ENCODE peak calls at places on chromosomes 4 and X, in four cellular contexts. T is tibial artery, H is mammary epithelial cell, D is aorta. N is an unnamed sample.
A peak's percentile ranks its signal among the peaks of the same experiment; 100 is the strongest.

GRCh38 chrX:119870626-119871131 is 854 bp downstream of the RNF113A start:
- DNase-seq in T (no peak), D (no peak), H (peak; percentile 3), N (no peak)

GRCh38 chrX:69280956-69281355 is 115.7 kb upstream of the PJA1 start:
- DNase-seq in D (no peak), H (no peak), T (no peak), N (no peak)

GRCh38 chr4:150875367-150875766 is 139.7 kb downstream of the LRBA start:
- DNase-seq in D (no peak), T (no peak), H (no peak), N (no peak)

GRCh38 chr4:172042714-172043114 is 229.5 kb downstream of the GALNTL6 start:
- DNase-seq in D (no peak), H (peak; percentile 16), T (no peak), N (no peak)

GRCh38 chrX:118975831-118976598 is 1.6 kb downstream of the LONRF3 start:
- DNase-seq in T (peak; percentile 94), H (no peak), D (peak; percentile 85), N (no peak)

GRCh38 chr4:3436798-3437581 is 4.8 kb upstream of the HGFAC start:
- DNase-seq in H (peak; percentile 93), T (peak; percentile 82), D (peak; percentile 74), N (no peak)

GRCh38 chr4:124641715-124642380 is 70.7 kb downstream of the ANKRD50 start:
- DNase-seq in H (peak; percentile 89), D (peak; percentile 49), T (no peak), N (no peak)

GRCh38 chrX:151791961-151792360 is 57.4 kb downstream of the CNGA2 start:
- DNase-seq in T (no peak), D (no peak), H (no peak), N (no peak)

GRCh38 chrX:153719238-153719637 is 4.9 kb downstream of the BCAP31 start:
- DNase-seq in H (peak; percentile 64), D (no peak), T (no peak), N (no peak)

GRCh38 chrX:21374994-21375794 is 976 bp downstream of the CNKSR2 start:
- DNase-seq in T (peak; percentile 59), H (no peak), D (no peak), N (no peak)

GRCh38 chr4:148061795-148062194 is 329.9 kb downstream of the ARHGAP10 start:
- DNase-seq in H (no peak), D (no peak), T (no peak), N (no peak)

GRCh38 chrX:123860983-123861382 is 1.1 kb downstream of the XIAP start:
- DNase-seq in T (no peak), H (peak; percentile 7), D (no peak), N (no peak)

GRCh38 chrX:69152398-69152797 is 12.9 kb downstream of the PJA1 start:
- DNase-seq in H (peak; percentile 17), T (no peak), D (peak; percentile 68), N (no peak)

GRCh38 chrX:130877892-130878321 is 25.1 kb downstream of the ENOX2 start:
- DNase-seq in T (no peak), D (no peak), H (no peak), N (no peak)

GRCh38 chrX:386239-386767 is 404 bp downstream of the PPP2R3B start:
- DNase-seq in T (no peak), D (peak; percentile 49), H (no peak), N (no peak)

GRCh38 chr4:25443851-25444250 is 66.8 kb downstream of the ANAPC4 start:
- DNase-seq in D (no peak), H (no peak), T (no peak), N (no peak)

GRCh38 chrX:40158036-40158706 is 60.4 kb upstream of the BCOR start:
- DNase-seq in D (peak; percentile 45), H (no peak), T (no peak), N (no peak)

GRCh38 chr4:151105454-151106032 is 6.1 kb downstream of the RPS3A start:
- DNase-seq in D (no peak), H (no peak), T (no peak), N (no peak)

GRCh38 chrX:72308566-72309296 is 3.0 kb upstream of the CITED1 start:
- DNase-seq in T (peak; percentile 64), D (peak; percentile 69), H (peak; percentile 57), N (peak; percentile 72)

GRCh38 chr4:186999676-187000075 is 276.0 kb upstream of the FAT1 start:
- DNase-seq in H (no peak), T (no peak), D (no peak), N (no peak)

GRCh38 chr4:158020175-158020574 is 152.7 kb downstream of the GASK1B start:
- DNase-seq in D (no peak), T (peak; percentile 67), H (peak; percentile 82), N (no peak)

GRCh38 chr4:11675051-11675800 is 246.5 kb upstream of the HS3ST1 start:
- DNase-seq in H (no peak), T (no peak), D (no peak), N (no peak)

GRCh38 chrX:82912401-82912800 is 595.7 kb upstream of the POU3F4 start:
- DNase-seq in T (no peak), D (no peak), H (no peak), N (no peak)

GRCh38 chr4:151948351-151949016 is 187.7 kb upstream of the GATB start:
- DNase-seq in T (no peak), D (no peak), H (peak; percentile 83), N (no peak)

GRCh38 chrX:101287402-101287801 is 3.7 kb downstream of the TAF7L start:
- DNase-seq in H (peak; percentile 25), D (no peak), T (no peak), N (peak; percentile 20)

GRCh38 chr4:78556655-78557054 is 5.1 kb downstream of the ANXA3 start:
- DNase-seq in H (peak; percentile 55), D (no peak), T (no peak), N (no peak)

GRCh38 chr4:58225460-58225859 is 1115.3 kb upstream of the IGFBP7 start:
- DNase-seq in H (no peak), D (no peak), T (no peak), N (no peak)

GRCh38 chr4:56786955-56787354 is 34.5 kb downstream of the SPINK2 start:
- DNase-seq in T (no peak), D (no peak), H (peak; percentile 50), N (no peak)

GRCh38 chrX:14939644-14940043 is 66.4 kb downstream of the MOSPD2 start:
- DNase-seq in D (no peak), T (no peak), H (no peak), N (peak; percentile 46)

GRCh38 chr4:157075811-157076577 is at the start of gene GLRB:
- DNase-seq in D (peak; percentile 57), T (peak; percentile 64), H (peak; percentile 37), N (no peak)

GRCh38 chr4:89800012-89800516 is 36.9 kb downstream of the SNCA start:
- DNase-seq in T (no peak), H (peak; percentile 48), D (no peak), N (no peak)

GRCh38 chr4:83582289-83582756 is 46.4 kb downstream of the GPAT3 start:
- DNase-seq in T (no peak), H (peak; percentile 72), D (no peak), N (no peak)

GRCh38 chr4:166838975-166839614 is 395.2 kb downstream of the SPOCK3 start:
- DNase-seq in D (no peak), T (no peak), H (no peak), N (no peak)

GRCh38 chr4:8274066-8274652 is 4.6 kb downstream of the HTRA3 start:
- DNase-seq in H (no peak), D (no peak), T (no peak), N (no peak)
- H3K4me1 ChIP-seq in H (peaks cover 12% of the 10 kb centered on the region), D (no peaks in the 10 kb centered on the region), T (peaks cover 15% of the 10 kb centered on the region), N (peaks cover 25% of the 10 kb centered on the region)

GRCh38 chr4:31084806-31085416 is 364.7 kb downstream of the PCDH7 start:
- DNase-seq in D (no peak), T (no peak), H (no peak), N (no peak)
- H3K4me1 ChIP-seq in D (peaks cover 3% of the 10 kb centered on the region), T (peaks cover 10% of the 10 kb centered on the region), H (no peaks in the 10 kb centered on the region), N (no peaks in the 10 kb centered on the region)

DNA sequence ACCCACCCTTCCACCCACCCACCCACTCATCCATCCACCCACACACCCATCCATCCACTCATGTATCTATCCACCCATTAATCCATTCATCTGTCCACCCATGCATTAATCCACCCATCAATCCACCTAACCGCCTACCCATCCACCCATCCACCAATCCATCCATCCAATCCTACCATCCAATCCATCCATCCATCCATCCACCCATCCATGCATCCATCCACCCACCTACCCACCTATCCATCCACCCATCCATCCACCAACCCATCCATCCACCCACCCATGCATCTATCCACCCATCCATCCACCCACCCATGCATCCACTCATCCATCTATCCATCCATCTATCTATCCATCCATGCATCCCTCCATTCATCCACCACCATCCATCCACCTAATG is 34.8 kb upstream of the AFAP1 start:
- DNase-seq in H (no peak), T (no peak), D (peak; percentile 4), N (no peak)
- H3K4me1 ChIP-seq in H (peaks cover 57% of the 10 kb centered on the region), T (peaks cover 61% of the 10 kb centered on the region), D (no peaks in the 10 kb centered on the region), N (peaks cover 33% of the 10 kb centered on the region)

GRCh38 chr4:101282076-101282844 is 65.1 kb downstream of the PPP3CA start:
- DNase-seq in H (no peak), D (no peak), T (no peak), N (no peak)
- H3K4me1 ChIP-seq in H (peaks cover 11% of the 10 kb centered on the region), D (no peaks in the 10 kb centered on the region), T (peaks cover 12% of the 10 kb centered on the region), N (no peaks in the 10 kb centered on the region)

DNA sequence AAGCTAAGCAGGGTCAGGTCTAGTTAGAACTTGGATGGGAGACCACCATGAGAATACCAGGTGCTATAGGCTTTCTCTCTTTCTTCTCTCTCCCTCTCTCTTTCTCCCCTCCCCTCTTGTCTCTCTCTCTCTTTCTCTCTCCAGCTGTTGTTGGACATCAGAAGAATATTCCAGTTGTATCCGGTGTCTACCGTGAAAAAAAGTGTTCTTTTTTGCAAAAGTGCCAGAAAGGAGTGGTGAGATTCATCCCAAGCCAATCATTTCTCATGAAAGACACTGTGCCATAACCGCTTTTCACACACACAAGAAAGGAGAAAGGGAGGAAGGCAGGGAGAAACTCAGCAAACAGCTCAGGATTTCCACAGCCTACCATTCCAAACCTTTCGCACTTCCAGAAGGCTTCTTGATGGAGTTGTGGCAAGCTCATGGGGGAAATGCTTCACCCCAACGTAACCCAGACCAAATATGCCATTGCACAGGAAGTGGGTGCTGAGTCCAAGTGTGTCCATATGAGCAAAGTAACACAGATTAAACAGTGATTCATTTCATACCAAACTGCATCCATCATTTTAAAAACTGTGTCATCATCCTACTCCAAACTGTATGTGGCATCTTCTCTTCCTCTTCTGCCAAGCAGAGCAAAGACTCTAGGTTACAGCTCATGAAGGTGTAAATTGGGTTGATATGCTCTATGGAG is 224.0 kb downstream of the APBB2 start:
- DNase-seq in H (peak; percentile 92), T (no peak), D (no peak), N (no peak)
- H3K4me1 ChIP-seq in H (peaks cover 54% of the 10 kb centered on the region), T (peaks cover 28% of the 10 kb centered on the region), D (peaks cover 9% of the 10 kb centered on the region), N (no peaks in the 10 kb centered on the region)

GRCh38 chr4:2259036-2259540 is 2.8 kb downstream of the MXD4 start:
- DNase-seq in T (peak; percentile 74), D (peak; percentile 46), H (no peak), N (no peak)
- H3K4me1 ChIP-seq in T (peaks cover 76% of the 10 kb centered on the region), D (no peaks in the 10 kb centered on the region), H (peaks cover 33% of the 10 kb centered on the region), N (peaks cover 22% of the 10 kb centered on the region)